ENCODE peak calls at places on chromosome 10, in five cellular contexts. O is right lobe of liver, B is A549, V is endothelial cell of umbilical vein, G is esophagus muscularis mucosa. P is an unnamed sample.

GRCh38 chr10:31838065-31838464 is 90.6 kb downstream of the ARHGAP12 start:
- DNase-seq in G (no peak), V (no peak), B (no peak), O (no peak), P (no peak)

GRCh38 chr10:63644398-63645142 is 123.4 kb downstream of the REEP3 start:
- DNase-seq in V (peak; percentile 88), G (no peak), B (no peak), O (no peak), P (no peak)

GRCh38 chr10:24938525-24938924 is 13.9 kb downstream of the PRTFDC1 start:
- DNase-seq in B (no peak), G (peak; percentile 53), O (no peak), V (no peak), P (no peak)

GRCh38 chr10:105586451-105587098 is 945.5 kb downstream of the SORCS3 start:
- DNase-seq in G (no peak), V (no peak), O (no peak), B (no peak), P (no peak)

GRCh38 chr10:88091490-88092061 is 228.2 kb downstream of the PTEN start:
- DNase-seq in V (no peak), B (no peak), G (no peak), O (no peak), P (peak; percentile 86)

GRCh38 chr10:133388265-133388972 is 5.5 kb upstream of the MTG1 start:
- DNase-seq in B (no peak), O (peak; percentile 43), G (no peak), V (no peak), P (peak; percentile 80)

GRCh38 chr10:49597426-49598163 is 12.5 kb upstream of the SLC18A3 start:
- DNase-seq in G (no peak), O (peak; percentile 23), V (no peak), B (no peak), P (no peak)

GRCh38 chr10:121694327-121694965 is 96.2 kb upstream of the FGFR2 start:
- DNase-seq in O (no peak), G (no peak), V (no peak), B (no peak), P (no peak)

GRCh38 chr10:23046032-23046431 is 49.3 kb upstream of the MSRB2 start:
- DNase-seq in O (no peak), G (no peak), V (no peak), B (no peak), P (no peak)

GRCh38 chr10:123149568-123150228 is 1.8 kb downstream of the HMX2 start:
- DNase-seq in G (no peak), V (peak; percentile 35), B (no peak), O (no peak), P (peak; percentile 79)

GRCh38 chr10:114172776-114173555 is 1.0 kb downstream of the CCDC186 start:
- DNase-seq in V (peak; percentile 21), B (no peak), G (no peak), O (no peak), P (no peak)

GRCh38 chr10:31745612-31746376 is 182.8 kb downstream of the ARHGAP12 start:
- DNase-seq in G (no peak), B (peak; percentile 50), O (no peak), V (peak; percentile 86), P (no peak)

GRCh38 chr10:13690281-13690825 is 103.6 kb downstream of the PRPF18 start:
- DNase-seq in B (no peak), V (no peak), G (no peak), O (no peak), P (peak; percentile 31)

GRCh38 chr10:29897430-29897829 is 162.0 kb downstream of the JCAD start:
- DNase-seq in O (no peak), V (no peak), G (no peak), B (no peak), P (no peak)

GRCh38 chr10:89428873-89429272 is 14.5 kb downstream of the IFIT5 start:
- DNase-seq in B (no peak), V (no peak), O (no peak), G (no peak), P (no peak)

GRCh38 chr10:99329238-99329890 is at the start of gene CNNM1:
- DNase-seq in G (no peak), V (no peak), B (peak; percentile 47), O (no peak), P (peak; percentile 76)

GRCh38 chr10:111338798-111339197 is 262.0 kb downstream of the ADRA2A start:
- DNase-seq in G (no peak), O (no peak), B (no peak), V (no peak), P (no peak)
- H3K27ac ChIP-seq in G (no peak overlapping the region), O (no peak overlapping the region), B (no peak overlapping the region), V (no peak overlapping the region), P (no peak overlapping the region)

GRCh38 chr10:46001187-46001756 is 29.0 kb downstream of the TIMM23 start:
- DNase-seq in O (no peak), G (no peak), B (no peak), V (no peak), P (no peak)
- TF ChIP-seq POLR2A in O (no peak), G (no peak), B (no peak), V (no peak), P (no peak)

GRCh38 chr10:120424198-120424464 is 32.9 kb upstream of the PLPP4 start:
- DNase-seq in G (no peak), O (no peak), B (no peak), V (no peak), P (no peak)

GRCh38 chr10:120421250-120421649 is 35.8 kb upstream of the PLPP4 start:
- DNase-seq in G (no peak), V (no peak), O (no peak), B (no peak), P (no peak)

GRCh38 chr10:120420421-120420820 is 36.6 kb upstream of the PLPP4 start:
- DNase-seq in B (no peak), V (no peak), G (no peak), O (no peak), P (no peak)

GRCh38 chr10:120423350-120424197 is 33.5 kb upstream of the PLPP4 start:
- DNase-seq in V (peak; percentile 86), G (no peak), O (peak; percentile 49), B (peak; percentile 54), P (no peak)

GRCh38 chr10:120422459-120422858 is 34.6 kb upstream of the PLPP4 start:
- DNase-seq in V (peak; percentile 55), O (no peak), G (no peak), B (no peak), P (no peak)
- H3K27ac ChIP-seq in V (peak overlapping the region; percentile 86), O (no peak overlapping the region), G (no peak overlapping the region), B (no peak overlapping the region), P (no peak overlapping the region)

DNA sequence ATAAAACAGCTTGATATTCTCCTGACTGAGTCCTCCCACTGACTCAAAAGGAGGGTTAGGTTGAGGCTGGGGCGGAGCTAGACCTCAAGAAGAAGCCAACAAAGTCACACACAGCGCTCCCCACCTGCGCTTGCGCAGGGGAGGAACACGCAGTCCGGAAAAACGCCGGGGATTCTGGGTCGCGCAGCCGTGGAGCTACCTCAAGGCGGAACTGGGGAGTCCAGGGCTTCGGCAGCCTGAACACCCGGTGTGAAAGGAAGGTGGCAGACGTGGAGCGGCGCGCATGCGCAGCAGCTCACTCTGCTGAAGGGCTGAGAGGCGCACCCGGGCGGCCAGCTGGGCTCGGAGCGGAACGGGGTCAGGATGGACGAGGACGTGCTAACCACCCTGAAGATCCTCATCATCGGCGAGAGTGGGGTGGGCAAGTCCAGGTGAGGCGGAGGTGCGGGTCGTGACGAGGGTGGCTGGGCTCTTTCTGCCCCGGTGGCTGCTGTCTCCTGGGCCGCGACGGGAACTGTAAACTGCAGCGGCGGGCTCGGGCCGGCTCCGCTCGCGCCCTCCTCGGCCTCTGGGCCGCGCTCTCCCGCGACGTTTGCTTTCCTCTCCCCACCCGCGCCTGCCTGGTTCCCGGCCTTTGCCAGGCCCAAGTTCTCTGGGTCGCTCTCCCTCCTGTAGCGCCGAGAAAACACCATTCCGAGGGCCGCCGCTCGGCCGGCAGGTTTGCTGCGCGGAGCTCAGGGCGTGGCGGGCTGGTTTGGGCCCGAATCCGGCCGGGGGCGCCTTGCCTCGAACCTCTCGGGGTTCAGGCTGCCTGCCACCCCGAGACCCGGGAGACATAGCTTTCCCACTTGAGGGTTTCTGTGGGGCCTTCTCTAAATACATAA is at the start of gene RAB18:
- DNase-seq in V (peak; percentile 99), B (peak; percentile 90), O (peak; percentile 99), G (peak; percentile 99), P (peak; percentile 100)
- TF ChIP-seq POLR2A in V (peak; percentile 95), B (peak; percentile 96), O (peak; percentile 92), G (peak; percentile 62), P (peak; percentile 68)

GRCh38 chr10:126247454-126247975 is 140.8 kb downstream of the ADAM12 start:
- DNase-seq in V (peak; percentile 67), G (no peak), B (peak; percentile 95), O (no peak), P (no peak)
- H3K27ac ChIP-seq in V (peak overlapping the region; percentile 56), G (no peak overlapping the region), B (peak overlapping the region; percentile 83), O (no peak overlapping the region), P (no peak overlapping the region)

P was measured in spleen.